ENCODE peak calls at places on chromosomes 7 and 10, in eight cellular contexts. H, V, E, P, D, M, U and K are unnamed samples.

GRCh38 chr10:88478256-88478655 is 104.9 kb downstream of the RNLS start:
- DNase-seq in H (no peak), V (no peak), E (no peak), P (no peak), D (no peak), M (peak), U (no peak), K (no peak)

GRCh38 chr7:51246258-51247245 is 70.1 kb downstream of the COBL start:
- DNase-seq in H (peak), V (no peak), E (no peak), P (peak), D (peak), M (no peak), U (no peak), K (peak)

GRCh38 chr10:5692476-5693358 is 8.1 kb downstream of the TASOR2 start:
- DNase-seq in H (peak), V (peak), E (peak), P (peak), D (peak), M (no peak), U (peak), K (no peak)

GRCh38 chr7:101924171-101924570 is 106.7 kb downstream of the CUX1 start:
- DNase-seq in H (no peak), V (no peak), E (no peak), P (no peak), D (no peak), M (peak), U (no peak), K (no peak)

GRCh38 chr7:88260700-88261099 is 40.9 kb upstream of the SRI start:
- DNase-seq in H (no peak), V (no peak), E (no peak), P (no peak), D (no peak), M (no peak), U (no peak), K (no peak)

GRCh38 chr7:140485463-140486265 is 6.4 kb upstream of the MKRN1 start:
- DNase-seq in H (no peak), V (no peak), E (no peak), P (no peak), D (no peak), M (no peak), U (no peak), K (no peak)

GRCh38 chr7:118183254-118183585 is 744 bp upstream of the LSM8 start:
- DNase-seq in H (no peak), V (no peak), E (no peak), P (no peak), D (no peak), M (peak), U (no peak), K (no peak)

GRCh38 chr10:110679633-110680472 is 35.7 kb downstream of the RBM20 start:
- DNase-seq in H (no peak), V (no peak), E (peak), P (no peak), D (no peak), M (no peak), U (no peak), K (no peak)

GRCh38 chr10:21284301-21284700 is 241.2 kb downstream of the SKIDA1 start:
- DNase-seq in H (no peak), V (no peak), E (no peak), P (no peak), D (no peak), M (no peak), U (no peak), K (no peak)

GRCh38 chr10:74813860-74814259 is 12.5 kb upstream of the KAT6B start:
- DNase-seq in H (no peak), V (no peak), E (no peak), P (no peak), D (no peak), M (no peak), U (no peak), K (no peak)

GRCh38 chr7:151251926-151252835 is 3.7 kb upstream of the SMARCD3 start:
- DNase-seq in H (no peak), V (no peak), E (peak), P (peak), D (peak), M (peak), U (no peak), K (no peak)

GRCh38 chr10:3043512-3044368 is 23.6 kb upstream of the PFKP start:
- DNase-seq in H (peak), V (peak), E (peak), P (peak), D (peak), M (peak), U (peak), K (no peak)

GRCh38 chr7:55363386-55364170 is 1.6 kb upstream of the LANCL2 start:
- DNase-seq in H (no peak), V (no peak), E (no peak), P (no peak), D (no peak), M (no peak), U (no peak), K (no peak)